ENCODE peak calls at places on chromosomes 13 and 19, in ten cellular contexts. A, P, S, M, O, L, H, C, G and K are unnamed samples.

GRCh38 chr19:49847731-49848696 is 2.9 kb upstream of the PTOV1 start:
- DNase-seq in A (peak), P (no peak), S (peak), M (no peak), O (no peak), L (peak), H (peak), C (no peak), G (no peak), K (peak)

GRCh38 chr19:11382898-11383705 is 1.0 kb downstream of the EPOR start:
- DNase-seq in A (no peak), P (peak), S (no peak), M (peak), O (no peak), L (peak), H (no peak), C (peak), G (peak), K (no peak)

GRCh38 chr13:41668130-41668757 is 210.9 kb downstream of the RGCC start:
- DNase-seq in A (peak), P (peak), S (peak), M (no peak), O (peak), L (peak), H (peak), C (peak), G (peak), K (peak)

GRCh38 chr19:42155796-42156195 is 23.6 kb upstream of the POU2F2 start:
- DNase-seq in A (no peak), P (no peak), S (no peak), M (no peak), O (no peak), L (no peak), H (no peak), C (no peak), G (no peak), K (no peak)

GRCh38 chr13:109698779-109699178 is 87.6 kb downstream of the IRS2 start:
- DNase-seq in A (peak), P (no peak), S (peak), M (no peak), O (no peak), L (peak), H (peak), C (no peak), G (no peak), K (peak)

GRCh38 chr13:106143392-106143791 is 392.1 kb downstream of the EFNB2 start:
- DNase-seq in A (peak), P (no peak), S (no peak), M (no peak), O (no peak), L (no peak), H (peak), C (no peak), G (no peak), K (peak)

GRCh38 chr19:22619371-22619770 is 14.8 kb upstream of the ZNF492 start:
- DNase-seq in A (no peak), P (no peak), S (no peak), M (no peak), O (no peak), L (no peak), H (no peak), C (no peak), G (no peak), K (no peak)

GRCh38 chr13:73765651-73766384 is 368.4 kb downstream of the KLF12 start:
- DNase-seq in A (peak), P (no peak), S (no peak), M (peak), O (peak), L (peak), H (no peak), C (peak), G (peak), K (no peak)

GRCh38 chr13:45598597-45598996 is 16.9 kb downstream of the ERICH6B start:
- DNase-seq in A (no peak), P (no peak), S (no peak), M (no peak), O (no peak), L (no peak), H (no peak), C (no peak), G (no peak), K (no peak)

GRCh38 chr19:39199025-39199424 is 2.3 kb downstream of the NCCRP1 start:
- DNase-seq in A (peak), P (no peak), S (no peak), M (no peak), O (no peak), L (no peak), H (no peak), C (no peak), G (no peak), K (no peak)

GRCh38 chr13:53004605-53005004 is 24.0 kb upstream of the OLFM4 start:
- DNase-seq in A (no peak), P (no peak), S (no peak), M (no peak), O (no peak), L (no peak), H (no peak), C (no peak), G (no peak), K (peak)

GRCh38 chr13:30868806-30869470 is 37.1 kb upstream of the MEDAG start:
- DNase-seq in A (peak), P (no peak), S (no peak), M (no peak), O (no peak), L (no peak), H (no peak), C (no peak), G (no peak), K (no peak)

GRCh38 chr13:26482451-26483197 is 74.9 kb upstream of the WASF3 start:
- DNase-seq in A (peak), P (peak), S (peak), M (no peak), O (peak), L (peak), H (no peak), C (peak), G (peak), K (peak)

DNA sequence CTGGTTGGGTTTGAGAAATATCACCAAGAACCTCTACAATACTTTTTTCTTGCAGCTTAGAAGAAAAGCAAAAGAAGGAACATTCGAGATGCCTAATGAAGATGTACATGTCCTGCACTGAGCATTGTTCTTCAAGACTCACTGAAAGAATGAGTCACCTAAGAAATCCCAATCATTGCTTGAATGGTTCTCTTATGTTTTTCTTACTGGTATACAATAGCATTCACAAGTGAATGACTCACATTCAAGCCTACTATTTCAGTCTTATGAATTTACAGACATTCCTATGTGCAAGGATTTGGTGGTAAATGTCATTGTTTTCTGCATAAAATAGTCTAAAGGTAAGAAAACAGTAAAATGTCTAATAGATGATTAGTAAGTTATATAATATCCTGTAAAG is 594.6 kb downstream of the PCDH9 start:
- DNase-seq in A (peak), P (no peak), S (peak), M (no peak), O (no peak), L (peak), H (peak), C (no peak), G (no peak), K (peak)
- TF ChIP-seq CTCF in A (no peak), P (no peak), S (no peak), M (no peak), O (no peak), L (no peak), H (no peak), C (no peak), G (no peak), K (no peak)

GRCh38 chr19:8335343-8336071 is 7.6 kb downstream of the KANK3 start:
- DNase-seq in A (no peak), P (no peak), S (no peak), M (no peak), O (no peak), L (no peak), H (no peak), C (no peak), G (no peak), K (no peak)
- TF ChIP-seq CTCF in A (peak), P (no peak), S (peak), M (no peak), O (no peak), L (no peak), H (no peak), C (no peak), G (peak), K (no peak)

GRCh38 chr19:5003781-5004180 is 34.9 kb downstream of the KDM4B start:
- DNase-seq in A (no peak), P (no peak), S (no peak), M (no peak), O (no peak), L (no peak), H (no peak), C (no peak), G (no peak), K (no peak)

GRCh38 chr19:5002143-5002542 is 33.2 kb downstream of the KDM4B start:
- DNase-seq in A (peak), P (no peak), S (peak), M (no peak), O (no peak), L (peak), H (no peak), C (no peak), G (no peak), K (peak)

GRCh38 chr19:5000120-5000611 is 31.3 kb downstream of the KDM4B start:
- DNase-seq in A (no peak), P (no peak), S (no peak), M (no peak), O (no peak), L (no peak), H (no peak), C (no peak), G (no peak), K (no peak)

GRCh38 chr19:5005096-5005495 is 36.2 kb downstream of the KDM4B start:
- DNase-seq in A (no peak), P (no peak), S (no peak), M (no peak), O (no peak), L (no peak), H (no peak), C (no peak), G (no peak), K (no peak)

DNA sequence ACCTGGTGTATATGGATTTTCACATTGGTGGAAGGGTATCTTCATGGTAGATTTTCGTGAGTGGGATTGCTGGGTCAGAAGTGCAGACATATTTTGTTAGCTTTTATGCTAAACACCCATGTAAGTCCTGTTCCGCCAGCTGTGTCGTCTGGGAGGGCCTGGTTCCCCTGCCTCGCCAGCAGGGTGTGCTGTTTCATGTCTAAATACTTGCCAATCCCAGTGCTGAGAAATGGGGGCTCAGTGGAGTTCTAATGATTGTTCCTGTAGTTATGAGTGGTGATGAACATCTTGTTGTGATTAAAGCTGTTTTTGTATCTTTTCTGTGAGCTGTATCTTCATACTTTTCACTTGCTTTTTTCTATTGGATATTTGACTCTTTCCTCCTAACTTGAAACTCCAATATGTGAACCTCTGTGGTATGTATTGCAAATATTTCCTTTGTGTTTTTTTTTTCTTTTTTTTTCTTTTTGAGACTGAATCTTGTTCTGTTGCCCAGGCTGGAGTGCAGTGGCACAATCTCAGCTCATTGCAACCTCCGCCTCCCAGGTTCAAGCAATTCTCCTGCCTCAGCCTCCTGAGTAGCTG is 32.7 kb downstream of the KDM4B start:
- DNase-seq in A (peak), P (no peak), S (peak), M (no peak), O (peak), L (peak), H (no peak), C (no peak), G (no peak), K (peak)
- TF ChIP-seq CTCF in A (peak), P (peak), S (peak), M (no peak), O (peak), L (peak), H (peak), C (peak), G (peak), K (peak)

GRCh38 chr19:9586764-9587163 is 2.5 kb upstream of the ZNF121 start:
- DNase-seq in A (peak), P (no peak), S (peak), M (peak), O (peak), L (peak), H (peak), C (peak), G (peak), K (peak)
- TF ChIP-seq CTCF in A (peak), P (peak), S (peak), M (no peak), O (peak), L (peak), H (peak), C (peak), G (peak), K (peak)

GRCh38 chr19:19410553-19411550 is 5.4 kb downstream of the GATAD2A start:
- DNase-seq in A (no peak), P (no peak), S (no peak), M (no peak), O (no peak), L (no peak), H (no peak), C (no peak), G (no peak), K (no peak)
- TF ChIP-seq CTCF in A (no peak), P (no peak), S (no peak), M (no peak), O (no peak), L (no peak), H (no peak), C (no peak), G (no peak), K (no peak)

DNA sequence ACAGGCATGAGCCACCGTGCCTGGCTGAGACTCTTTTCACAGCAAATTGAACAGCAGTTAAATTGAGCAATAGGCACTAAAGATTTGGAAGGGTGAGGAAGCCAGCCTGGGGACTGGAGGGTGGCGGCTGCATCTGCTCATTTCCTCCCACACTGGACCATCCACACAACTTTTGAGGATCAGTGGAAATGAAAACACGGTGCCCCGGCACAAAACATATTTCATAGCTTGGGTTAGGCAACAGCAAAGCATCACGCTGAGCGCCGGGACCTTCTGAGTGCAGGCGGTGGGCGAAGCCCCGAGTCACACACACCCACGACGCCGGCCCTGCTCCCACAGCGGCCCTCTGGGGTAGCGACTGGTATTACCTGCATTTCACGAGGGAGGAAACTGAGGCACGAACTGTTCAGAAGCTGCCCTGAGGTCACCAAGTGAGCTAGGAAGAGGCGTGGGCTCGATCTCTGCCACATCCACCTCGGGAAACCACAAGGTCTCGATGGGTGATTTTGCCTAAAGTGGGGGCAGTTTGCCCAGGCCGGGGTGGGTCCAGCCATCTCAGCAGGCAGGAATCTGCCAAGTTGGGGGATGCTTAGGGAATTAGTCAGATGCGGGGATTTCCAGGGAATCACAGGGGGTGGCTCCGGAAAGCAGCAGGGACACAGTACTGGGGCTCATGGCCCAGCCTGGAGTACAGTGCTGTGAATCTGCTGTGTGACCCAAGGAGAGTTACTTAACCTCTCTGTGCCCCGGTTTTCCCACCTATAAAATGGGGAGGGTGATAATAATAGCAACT is 3.5 kb upstream of the SBNO2 start:
- DNase-seq in A (peak), P (peak), S (peak), M (no peak), O (no peak), L (peak), H (peak), C (peak), G (no peak), K (peak)
- TF ChIP-seq CTCF in A (peak), P (no peak), S (peak), M (no peak), O (no peak), L (peak), H (peak), C (no peak), G (no peak), K (peak)

DNA sequence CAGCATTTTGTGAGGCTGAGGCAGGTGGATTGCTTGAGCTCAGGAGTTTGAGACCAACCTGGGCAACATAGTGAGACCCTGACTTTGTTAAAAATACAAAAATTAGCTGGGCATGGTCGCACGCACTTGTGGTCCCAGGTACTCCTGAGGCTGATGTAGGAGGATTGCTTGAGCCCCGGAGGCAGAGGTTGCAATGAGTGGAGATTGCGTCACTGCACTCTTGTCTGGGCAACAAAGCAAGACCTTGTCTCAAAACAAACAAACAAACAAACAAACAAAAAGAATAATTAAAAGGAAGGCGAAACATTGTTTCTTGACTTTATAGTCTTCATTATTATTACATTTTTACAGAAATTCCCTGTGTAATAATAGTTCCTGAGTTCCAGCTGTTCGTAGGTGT is 15.9 kb downstream of the BIVM start:
- DNase-seq in A (no peak), P (no peak), S (no peak), M (no peak), O (no peak), L (no peak), H (no peak), C (no peak), G (no peak), K (no peak)
- TF ChIP-seq CTCF in A (no peak), P (no peak), S (no peak), M (no peak), O (no peak), L (no peak), H (no peak), C (no peak), G (no peak), K (no peak)

GRCh38 chr13:44577236-44578063 is 1.3 kb upstream of the TSC22D1 start:
- DNase-seq in A (peak), P (peak), S (peak), M (peak), O (peak), L (peak), H (peak), C (peak), G (peak), K (peak)

GRCh38 chr13:44576396-44577235 is 486 bp upstream of the TSC22D1 start:
- DNase-seq in A (no peak), P (no peak), S (no peak), M (no peak), O (peak), L (peak), H (no peak), C (no peak), G (no peak), K (peak)

GRCh38 chr13:44575035-44575434 is 1.1 kb downstream of the TSC22D1 start:
- DNase-seq in A (no peak), P (no peak), S (peak), M (no peak), O (no peak), L (peak), H (no peak), C (no peak), G (no peak), K (no peak)

GRCh38 chr13:44574466-44574855 is 1.7 kb downstream of the TSC22D1 start:
- DNase-seq in A (peak), P (no peak), S (no peak), M (no peak), O (no peak), L (no peak), H (no peak), C (no peak), G (no peak), K (no peak)

DNA sequence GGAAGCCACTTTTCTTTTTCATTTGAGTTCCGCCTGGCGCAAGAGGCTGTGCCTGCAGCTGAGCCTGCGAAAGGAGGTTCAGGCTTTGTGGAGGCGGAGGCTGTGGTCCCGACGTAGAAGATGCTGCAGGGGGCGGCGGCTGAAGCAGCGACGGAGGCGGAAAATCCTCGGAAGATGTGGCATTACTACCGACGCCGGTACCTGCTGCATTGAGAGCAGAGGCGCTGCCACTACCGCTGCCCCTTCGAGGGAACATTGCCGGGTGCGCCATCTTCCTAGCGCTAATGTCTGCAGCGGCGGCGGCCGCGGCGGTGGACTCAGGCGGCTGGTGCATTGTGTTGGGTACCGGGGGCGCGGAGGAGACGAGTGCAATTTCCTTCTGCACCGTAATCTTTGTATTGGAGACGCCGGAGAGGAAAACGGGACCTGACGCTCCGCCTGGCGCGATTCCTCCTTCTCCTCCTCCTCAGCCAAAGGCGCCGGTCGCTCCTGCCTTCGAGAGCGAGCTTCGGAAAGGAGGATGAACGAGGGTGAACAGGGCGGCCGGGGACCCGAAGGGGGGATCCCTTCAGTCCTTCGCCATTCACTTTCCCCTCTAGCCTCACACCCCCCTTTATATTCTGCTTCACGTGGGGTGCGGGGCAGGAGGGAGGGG is at the start of gene TSC22D1:
- DNase-seq in A (peak), P (no peak), S (peak), M (peak), O (peak), L (peak), H (no peak), C (peak), G (peak), K (peak)
- TF ChIP-seq CTCF in A (no peak), P (no peak), S (no peak), M (no peak), O (no peak), L (no peak), H (no peak), C (no peak), G (no peak), K (no peak)